ENCODE peak calls at places on chromosomes 6 and 20, in six cellular contexts. Y is sigmoid colon, L is prostate gland, O is gastrocnemius medialis, D is spleen, E is esophagus squamous epithelium. F is an unnamed sample.

GRCh38 chr20:4439461-4439860 is 282.2 kb upstream of the PRND start:
- DNase-seq in D (no peak), E (no peak), L (no peak), O (no peak), Y (no peak), F (no peak)

GRCh38 chr6:20868397-20869185 is 334.3 kb downstream of the CDKAL1 start:
- DNase-seq in Y (no peak), L (no peak), D (no peak), E (no peak), O (no peak), F (no peak)

GRCh38 chr20:49207071-49207470 is 12.1 kb upstream of the DDX27 start:
- DNase-seq in L (no peak), O (no peak), Y (no peak), D (peak), E (no peak), F (no peak)

GRCh38 chr20:39338977-39339376 is 376.8 kb downstream of the DHX35 start:
- DNase-seq in D (no peak), Y (no peak), L (no peak), E (no peak), O (peak), F (peak)

GRCh38 chr20:478949-479429 is 16.7 kb upstream of the TBC1D20 start:
- DNase-seq in O (no peak), L (peak), D (no peak), Y (no peak), E (no peak), F (peak)

GRCh38 chr6:3888153-3888957 is 39.2 kb downstream of the FAM50B start:
- DNase-seq in L (peak), D (peak), E (no peak), Y (no peak), O (peak), F (peak)

GRCh38 chr6:89792881-89793280 is 26.7 kb downstream of the MDN1 start:
- DNase-seq in Y (no peak), E (no peak), D (no peak), O (peak), L (no peak), F (no peak)

GRCh38 chr6:157944983-157945931 is 36.4 kb upstream of the SYNJ2 start:
- DNase-seq in E (no peak), D (no peak), Y (no peak), O (no peak), L (no peak), F (no peak)

GRCh38 chr6:2665169-2666070 is 85.3 kb downstream of the MYLK4 start:
- DNase-seq in D (no peak), Y (no peak), E (no peak), L (no peak), O (peak), F (no peak)

GRCh38 chr6:7993399-7993798 is 70.8 kb downstream of the BLOC1S5 start:
- DNase-seq in O (no peak), Y (no peak), D (no peak), E (no peak), L (no peak), F (no peak)

GRCh38 chr6:7996538-7997225 is 67.5 kb downstream of the BLOC1S5 start:
- DNase-seq in Y (peak), L (no peak), D (no peak), E (no peak), O (no peak), F (no peak)

GRCh38 chr6:7993952-7994351 is 70.2 kb downstream of the BLOC1S5 start:
- DNase-seq in D (no peak), O (no peak), Y (no peak), E (no peak), L (no peak), F (no peak)

GRCh38 chr6:7991992-7992815 is 72.0 kb downstream of the BLOC1S5 start:
- DNase-seq in O (no peak), Y (peak), D (no peak), E (no peak), L (no peak), F (no peak)

GRCh38 chr6:7991536-7991935 is 72.7 kb downstream of the BLOC1S5 start:
- DNase-seq in D (no peak), L (no peak), E (no peak), O (no peak), Y (no peak), F (no peak)
- TF ChIP-seq CTCF in D (no peak), L (no peak), E (no peak), O (no peak), Y (no peak), F (no peak)

DNA sequence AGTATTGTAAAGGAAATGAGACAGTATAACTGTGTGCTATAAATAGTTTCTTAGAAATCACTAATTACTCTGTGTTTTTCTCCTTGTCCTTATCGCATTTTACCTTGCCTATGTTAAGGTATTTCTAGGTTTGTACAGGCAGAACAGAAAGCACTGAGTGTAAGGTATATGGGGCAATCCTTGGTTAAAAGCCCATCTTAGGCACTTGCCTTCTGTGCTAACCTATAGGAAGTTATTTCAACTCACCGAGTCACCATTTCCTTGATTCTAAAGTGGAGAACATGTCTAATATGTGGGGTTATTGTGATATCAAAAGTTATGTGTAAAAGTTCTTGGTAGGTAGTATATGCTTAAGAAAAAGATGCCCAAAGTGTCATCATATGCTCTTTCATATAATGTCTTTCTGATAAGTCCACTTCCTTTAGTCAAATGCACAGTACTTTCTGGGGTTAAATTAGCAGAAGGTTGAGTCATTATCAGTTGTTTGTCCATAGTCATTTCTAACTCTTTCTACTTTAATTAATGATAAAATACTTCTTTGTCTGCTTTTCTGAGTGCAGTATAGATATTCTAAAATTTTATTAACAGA is 276.4 kb downstream of the UTRN start:
- DNase-seq in L (no peak), E (no peak), Y (no peak), O (no peak), D (no peak), F (no peak)
- H3K4me3 ChIP-seq in L (no peak), E (no peak), Y (no peak), O (no peak), D (no peak), F (no peak)

DNA sequence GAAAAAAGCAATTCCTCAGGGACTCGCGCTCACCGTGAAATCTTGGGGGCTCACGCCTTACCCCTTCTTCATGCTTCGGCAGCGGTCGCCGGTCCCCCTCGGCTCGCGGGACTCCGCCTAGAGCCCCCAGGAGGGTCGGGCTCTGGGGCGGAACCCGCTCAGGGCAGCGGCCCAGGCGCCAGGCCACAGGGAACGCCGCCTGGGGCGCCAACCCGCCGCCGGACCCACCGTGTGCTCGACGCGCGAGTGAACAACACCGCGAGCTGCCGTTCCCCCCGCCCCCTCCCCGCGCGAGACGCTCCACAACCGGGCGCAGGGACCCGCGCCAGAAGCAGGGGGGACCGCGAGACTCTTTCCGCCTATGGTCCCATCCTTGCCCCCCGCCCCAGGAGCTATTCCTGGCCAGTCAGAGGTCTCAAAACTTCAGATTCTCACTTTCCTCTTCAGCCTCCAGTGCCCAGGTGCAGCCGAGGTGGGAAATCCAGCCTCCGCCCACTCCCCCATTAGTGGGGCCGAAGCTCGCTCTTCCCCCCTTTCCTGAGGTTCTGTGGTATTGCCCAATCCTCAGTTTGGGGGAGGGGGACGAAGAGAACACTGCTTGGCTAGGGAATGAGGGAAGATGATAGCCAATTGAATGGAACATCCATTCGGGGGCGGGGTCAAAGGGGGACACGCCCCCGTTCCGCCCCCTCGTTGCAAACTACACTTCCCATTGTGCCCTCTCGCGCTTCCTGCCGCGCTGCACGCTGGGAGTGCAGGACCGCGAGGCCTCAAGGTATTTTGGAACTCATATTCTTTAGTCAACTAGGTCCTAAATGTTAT is at the start of gene WASF1:
- DNase-seq in E (peak), D (peak), Y (peak), L (peak), O (peak), F (peak)
- TF ChIP-seq POLR2A in E (peak), D (no peak), Y (no peak), L (peak), O (no peak), F (no peak)

GRCh38 chr6:136160255-136160654 is 89.9 kb downstream of the MTFR2 start:
- DNase-seq in L (no peak), E (no peak), O (no peak), Y (no peak), D (no peak), F (no peak)

GRCh38 chr6:136153976-136154375 is 96.1 kb downstream of the MTFR2 start:
- DNase-seq in O (no peak), D (no peak), E (no peak), Y (no peak), L (no peak), F (no peak)

GRCh38 chr6:136161950-136162349 is 88.2 kb downstream of the MTFR2 start:
- DNase-seq in Y (no peak), O (no peak), L (no peak), E (no peak), D (no peak), F (no peak)

GRCh38 chr6:136158971-136159370 is 91.1 kb downstream of the MTFR2 start:
- DNase-seq in L (no peak), Y (no peak), O (no peak), D (no peak), E (no peak), F (no peak)

DNA sequence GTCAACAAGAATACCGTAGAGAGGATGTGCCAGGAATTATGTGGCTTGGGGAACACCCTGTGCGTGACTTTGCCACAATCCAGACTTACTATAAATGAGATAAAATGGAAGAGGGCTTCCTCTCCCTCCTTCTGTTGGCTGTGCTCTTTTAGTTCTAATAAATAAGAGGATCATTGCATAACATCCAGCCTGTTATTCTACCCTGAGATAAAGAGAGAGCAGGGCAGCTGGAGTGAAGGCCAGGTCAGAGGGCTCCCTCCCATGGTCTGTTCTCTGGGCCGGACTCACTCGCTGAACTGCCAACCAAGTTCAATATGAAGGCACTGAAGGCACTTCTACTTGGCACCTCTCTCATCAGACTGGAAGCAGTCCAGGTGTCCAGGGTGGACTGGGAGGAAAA is 91.7 kb downstream of the MTFR2 start:
- DNase-seq in D (peak), L (no peak), Y (no peak), E (no peak), O (peak), F (no peak)
- TF ChIP-seq CTCF in D (no peak), L (no peak), Y (no peak), E (no peak), O (peak), F (no peak)

DNA sequence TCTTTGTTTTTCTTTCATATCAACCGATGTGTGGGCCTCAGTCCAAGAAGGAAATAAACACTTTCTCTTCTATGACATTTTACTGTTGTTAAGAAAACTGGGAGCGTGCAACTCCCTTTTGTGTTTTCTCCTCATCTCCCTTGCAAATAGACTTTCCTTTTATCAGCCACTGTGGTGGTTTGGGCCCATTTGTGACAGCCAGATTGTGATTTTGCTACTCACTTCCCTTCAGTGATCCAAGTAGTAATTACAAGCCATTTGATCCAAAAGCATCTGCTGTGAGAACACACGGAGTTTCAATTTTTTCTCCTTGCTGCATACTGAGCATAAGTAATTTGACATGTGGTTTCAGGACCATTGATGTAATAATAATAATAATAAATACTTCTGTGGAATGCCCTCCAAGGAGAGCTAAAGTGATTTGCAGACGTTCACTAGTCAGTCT is 92.0 kb upstream of the CLDN20 start:
- DNase-seq in D (no peak), Y (no peak), O (no peak), L (no peak), E (no peak), F (no peak)
- H3K4me3 ChIP-seq in D (peak), Y (no peak), O (no peak), L (no peak), E (peak), F (no peak)

GRCh38 chr6:31826793-31827285 is 699 bp upstream of the HSPA1B start:
- DNase-seq in O (peak), Y (peak), L (peak), E (no peak), D (peak), F (peak)
- TF ChIP-seq POLR2A in O (no peak), Y (peak), L (peak), E (peak), D (no peak), F (no peak)

GRCh38 chr20:62143976-62144825 is 632 bp downstream of the SS18L1 start:
- DNase-seq in E (no peak), Y (peak), D (peak), O (peak), L (peak), F (no peak)
- TF ChIP-seq CTCF in E (no peak), Y (no peak), D (no peak), O (peak), L (no peak), F (no peak)

GRCh38 chr6:108168026-108168463 is 2.2 kb downstream of the NR2E1 start:
- DNase-seq in D (no peak), E (no peak), O (no peak), Y (no peak), L (no peak), F (no peak)

GRCh38 chr6:108169801-108170606 is 4.2 kb downstream of the NR2E1 start:
- DNase-seq in Y (no peak), E (no peak), L (no peak), O (no peak), D (no peak), F (no peak)

GRCh38 chr6:108168980-108169800 is 3.4 kb downstream of the NR2E1 start:
- DNase-seq in E (no peak), Y (no peak), O (no peak), D (no peak), L (no peak), F (no peak)

GRCh38 chr6:108167449-108167903 is 1.7 kb downstream of the NR2E1 start:
- DNase-seq in Y (no peak), L (no peak), D (no peak), E (no peak), O (no peak), F (no peak)

DNA sequence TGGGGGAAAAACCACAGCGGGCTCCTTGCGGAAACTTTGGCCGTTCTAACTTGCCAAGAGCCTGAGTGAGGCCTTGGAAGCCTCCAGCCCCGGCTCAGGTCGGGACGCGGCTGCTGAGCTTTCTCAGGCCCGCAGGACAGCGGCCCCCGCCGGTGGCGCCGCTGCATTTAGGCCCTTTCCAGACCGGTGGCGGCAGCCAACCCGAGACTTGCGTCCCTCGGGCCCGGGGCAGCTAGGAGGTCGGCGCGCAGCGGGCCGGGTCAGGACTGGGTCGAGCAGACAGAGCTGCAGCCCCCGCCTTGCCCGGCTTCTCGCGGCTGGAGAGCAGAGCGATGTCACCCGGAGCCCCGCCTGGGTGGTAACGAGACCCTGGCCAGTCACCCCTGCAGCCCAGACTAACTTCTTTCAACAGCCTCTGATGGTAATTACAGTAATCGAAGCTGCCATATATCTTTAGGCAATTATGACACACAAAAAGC is 2.7 kb downstream of the NR2E1 start:
- DNase-seq in O (no peak), Y (no peak), E (no peak), D (peak), L (no peak), F (no peak)
- H3K4me3 ChIP-seq in O (peak), Y (no peak), E (peak), D (peak), L (no peak), F (no peak)

GRCh38 chr20:37517371-37517748 is 3.7 kb upstream of the NNAT start:
- DNase-seq in D (no peak), Y (no peak), O (peak), E (no peak), L (no peak), F (peak)

GRCh38 chr20:37520417-37520751 is 666 bp upstream of the NNAT start:
- DNase-seq in D (no peak), O (no peak), E (no peak), Y (no peak), L (no peak), F (peak)

GRCh38 chr20:37519508-37520416 is 1.3 kb upstream of the NNAT start:
- DNase-seq in E (no peak), L (no peak), Y (peak), O (peak), D (no peak), F (no peak)

GRCh38 chr20:37518059-37518458 is 3.0 kb upstream of the NNAT start:
- DNase-seq in O (no peak), E (no peak), Y (no peak), D (no peak), L (no peak), F (peak)

GRCh38 chr20:37518606-37519507 is 2.2 kb upstream of the NNAT start:
- DNase-seq in Y (peak), O (peak), E (no peak), D (no peak), L (peak), F (no peak)
- TF ChIP-seq POLR2A in Y (no peak), O (no peak), E (no peak), D (no peak), L (no peak), F (no peak)